ENCODE peak calls at places on chromosome 2, in seven cellular contexts. R is cardiac muscle cell, Z is GM12878, S is PC-3, X is left ventricle myocardium inferior, Y is body of pancreas, N is fibroblast of lung. C is an unnamed sample. For H3K27me3 and H3K4me1, the result is how much of the 10 kb centered on the place peaks cover.

GRCh38 chr2:190649798-190650390 is 1.0 kb downstream of the NAB1 start:
- DNase-seq in R (peak), N (peak), S (peak), X (no peak), Z (no peak), Y (no peak), C (no peak)

GRCh38 chr2:187299122-187299906 is 148.7 kb downstream of the CALCRL start:
- DNase-seq in S (peak), X (no peak), Z (no peak), N (peak), Y (no peak), R (peak), C (no peak)

GRCh38 chr2:127906206-127906926 is 20.6 kb upstream of the AMMECR1L start:
- DNase-seq in X (no peak), Z (no peak), R (no peak), Y (no peak), S (no peak), N (no peak), C (no peak)

GRCh38 chr2:109736177-109736827 is 57.8 kb upstream of the RGPD5 start:
- DNase-seq in S (peak), R (peak), X (no peak), N (peak), Y (peak), Z (no peak), C (peak)

GRCh38 chr2:238846503-238847431 is 1.1 kb upstream of the TWIST2 start:
- DNase-seq in X (no peak), N (peak), Z (no peak), S (no peak), Y (no peak), R (peak), C (peak)

GRCh38 chr2:217943379-217944321 is 59.1 kb downstream of the TNS1 start:
- DNase-seq in X (peak), S (no peak), N (peak), Y (peak), R (peak), Z (no peak), C (peak)

GRCh38 chr2:230658877-230659652 is 53.6 kb upstream of the CAB39 start:
- DNase-seq in Z (peak), S (no peak), X (no peak), R (no peak), Y (no peak), N (no peak), C (no peak)

GRCh38 chr2:157443795-157444642 is at the start of gene CYTIP:
- DNase-seq in Y (peak), R (peak), X (no peak), N (no peak), Z (peak), S (no peak), C (peak)

GRCh38 chr2:173991857-173992588 is 26.9 kb upstream of the SP3 start:
- DNase-seq in Z (no peak), S (peak), N (peak), R (peak), X (peak), Y (peak), C (no peak)

GRCh38 chr2:79750321-79750720 is 237.5 kb downstream of the CTNNA2 start:
- DNase-seq in N (no peak), Z (no peak), S (no peak), X (no peak), Y (no peak), R (no peak), C (no peak)

GRCh38 chr2:48902521-48902920 is 147.0 kb upstream of the LHCGR start:
- DNase-seq in S (no peak), X (no peak), Y (no peak), Z (no peak), N (no peak), R (no peak), C (no peak)

DNA sequence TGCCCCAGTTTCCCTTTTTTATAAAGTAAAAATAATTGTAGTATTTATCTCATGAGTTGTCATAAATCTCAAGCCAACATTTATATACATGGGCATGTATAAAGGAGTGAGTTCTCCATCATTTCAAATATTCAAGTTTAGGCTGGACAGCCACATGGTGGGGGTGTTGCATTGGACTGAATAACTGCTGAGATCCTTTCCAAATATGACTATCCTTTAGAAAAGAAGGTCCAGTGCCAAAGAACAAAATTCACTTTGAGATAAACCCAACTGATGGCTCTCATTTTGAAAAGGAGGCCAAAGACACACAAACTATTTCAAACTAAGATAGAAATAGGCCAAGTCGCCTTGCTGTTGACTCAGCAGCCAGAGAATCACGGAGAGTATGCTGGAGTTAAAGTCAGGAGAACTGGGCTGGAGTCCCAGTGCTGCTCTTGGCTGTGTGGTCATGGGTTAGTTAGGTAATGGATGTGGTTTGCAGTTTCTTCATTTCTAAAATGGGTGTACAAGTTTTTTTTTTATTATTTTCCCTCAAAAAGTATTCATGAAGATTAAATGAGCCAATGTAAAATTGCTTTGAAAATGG is 204.4 kb upstream of the LRATD1 start:
- DNase-seq in X (no peak), Z (no peak), S (peak), N (peak), Y (no peak), R (no peak), C (no peak)
- TF ChIP-seq CTCF in X (peak), Z (peak), S (peak), N (peak), Y (peak), R (no peak), C (no peak)

GRCh38 chr2:121858406-121858805 is 103.0 kb downstream of the TSN start:
- DNase-seq in R (no peak), S (peak), X (no peak), N (peak), Z (no peak), Y (no peak), C (no peak)

GRCh38 chr2:121855456-121855985 is 100.1 kb downstream of the TSN start:
- DNase-seq in S (no peak), R (peak), N (no peak), Y (no peak), Z (no peak), X (no peak), C (no peak)

GRCh38 chr2:121858847-121859246 is 103.4 kb downstream of the TSN start:
- DNase-seq in Z (no peak), X (no peak), S (no peak), Y (no peak), N (no peak), R (no peak), C (no peak)

GRCh38 chr2:121860033-121860810 is 104.8 kb downstream of the TSN start:
- DNase-seq in R (no peak), Z (no peak), N (peak), X (no peak), Y (no peak), S (peak), C (no peak)

DNA sequence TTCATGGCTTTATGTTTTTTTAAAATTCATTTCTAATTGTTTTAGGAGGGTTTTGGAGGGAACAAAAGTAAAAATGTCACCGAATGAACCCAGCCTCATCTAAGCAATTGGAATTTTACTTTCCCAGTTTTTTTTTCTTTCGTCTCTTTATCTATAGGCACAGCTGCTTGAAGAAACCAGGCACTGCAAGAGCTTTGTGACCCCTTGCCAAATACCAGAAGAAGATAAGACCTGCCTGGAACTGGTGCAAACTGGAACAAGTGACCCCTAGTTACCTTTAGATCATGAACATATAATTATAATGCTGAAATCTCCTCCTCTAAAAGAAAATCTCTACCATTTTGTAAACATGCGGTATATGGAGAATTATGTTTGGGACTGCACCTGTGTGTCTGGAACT is 100.9 kb downstream of the TSN start:
- DNase-seq in Y (peak), N (no peak), Z (no peak), X (no peak), R (peak), S (no peak), C (no peak)
- H3K27me3 ChIP-seq in Y (under half), N (under half), Z (under half), X (under half), R (under half), S (under half), C (under half)

GRCh38 chr2:235695602-235695895 is 201.7 kb downstream of the AGAP1 start:
- DNase-seq in Z (no peak), S (no peak), X (no peak), R (no peak), Y (no peak), N (no peak), C (no peak)
- H3K4me1 ChIP-seq in Z (under half), S (under half), X (under half), R (under half), Y (under half), N (under half), C (under half)

DNA sequence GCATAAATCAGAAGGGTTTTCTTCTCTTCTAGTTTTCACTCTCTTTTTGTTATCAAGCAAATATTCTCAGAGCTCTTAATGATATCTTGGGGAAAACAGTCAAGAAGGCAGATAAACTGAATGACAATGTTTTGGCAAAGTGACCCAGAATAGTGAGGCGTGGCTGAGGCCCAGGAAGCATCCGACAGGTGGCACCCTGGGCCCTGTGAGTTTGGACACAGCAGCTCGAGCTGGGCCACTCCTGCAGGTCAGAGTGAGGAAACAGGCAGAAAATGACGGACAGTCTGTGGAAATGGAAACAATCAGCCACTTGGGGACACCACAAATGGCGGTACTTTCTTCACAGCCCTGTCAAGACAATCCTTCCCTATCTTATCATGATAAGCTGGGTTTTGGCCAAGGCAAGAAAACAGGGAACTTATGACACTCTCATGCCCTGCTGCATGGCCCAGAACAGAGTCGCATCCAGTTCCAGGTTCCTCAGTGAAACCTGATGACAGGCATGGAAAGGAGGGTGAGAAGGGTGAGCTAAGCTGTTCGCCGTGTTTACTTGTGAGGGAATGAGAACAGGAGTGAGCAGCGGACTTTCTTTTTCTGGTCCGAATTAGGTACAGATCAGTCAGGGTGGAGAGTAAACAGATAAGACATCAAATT is 32.1 kb downstream of the MRPL44 start:
- DNase-seq in R (no peak), N (no peak), S (peak), X (no peak), Y (peak), Z (no peak), C (no peak)
- TF ChIP-seq CTCF in R (no peak), N (no peak), S (peak), X (no peak), Y (peak), Z (peak), C (no peak)

GRCh38 chr2:10252202-10252601 is 50.5 kb upstream of the HPCAL1 start:
- DNase-seq in N (no peak), Y (no peak), R (no peak), Z (no peak), X (no peak), S (no peak), C (peak)

GRCh38 chr2:10254373-10255188 is 48.1 kb upstream of the HPCAL1 start:
- DNase-seq in Z (no peak), X (peak), R (no peak), S (peak), N (peak), Y (no peak), C (peak)

GRCh38 chr2:10252651-10253050 is 50.1 kb upstream of the HPCAL1 start:
- DNase-seq in R (no peak), S (no peak), Z (no peak), X (no peak), N (no peak), Y (no peak), C (peak)

GRCh38 chr2:10255189-10256030 is 47.3 kb upstream of the HPCAL1 start:
- DNase-seq in R (no peak), S (no peak), X (peak), Z (no peak), N (no peak), Y (no peak), C (peak)

DNA sequence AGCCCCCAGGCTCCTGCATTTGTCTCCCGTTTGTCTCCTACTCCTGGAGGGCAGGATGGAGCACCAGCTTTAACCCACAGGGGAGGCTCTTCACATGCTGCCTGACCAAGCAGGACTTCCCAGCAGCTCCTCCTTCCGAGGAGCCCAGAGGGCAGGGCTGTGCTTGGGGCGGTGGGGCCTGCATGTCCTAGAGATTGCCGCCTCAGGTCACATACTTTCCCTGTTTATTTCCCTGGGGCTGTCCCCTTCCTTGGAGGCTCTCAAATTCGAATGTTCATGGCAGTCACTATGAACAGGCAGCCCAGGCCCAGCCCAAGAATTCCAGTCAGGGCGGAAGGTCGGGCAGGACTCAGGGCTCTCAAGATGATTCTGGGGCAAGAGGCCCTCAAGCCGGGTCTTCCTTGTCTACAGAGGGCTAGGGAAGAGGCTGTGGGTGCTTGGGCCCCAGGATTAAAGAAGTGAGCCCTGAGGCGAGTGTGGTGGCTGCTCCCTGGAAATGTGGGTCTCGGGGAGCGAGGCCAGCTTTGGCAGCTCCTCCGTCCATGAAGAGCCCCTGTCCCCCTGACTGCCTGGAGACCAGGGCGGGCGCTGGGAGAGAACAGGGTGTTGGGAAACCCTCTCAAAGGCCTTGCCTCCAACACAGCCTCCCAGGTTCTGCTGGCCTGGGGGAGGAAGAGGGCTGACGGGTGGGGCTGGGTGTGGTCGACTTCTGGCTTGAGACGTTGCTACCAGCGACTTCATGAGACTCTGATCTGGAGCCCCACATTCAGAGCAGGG is 48.9 kb upstream of the HPCAL1 start:
- DNase-seq in Z (no peak), S (no peak), Y (no peak), R (no peak), X (peak), N (no peak), C (peak)
- H3K27me3 ChIP-seq in Z (under half), S (under half), Y (under half), R (under half), X (under half), N (under half), C (under half)

DNA sequence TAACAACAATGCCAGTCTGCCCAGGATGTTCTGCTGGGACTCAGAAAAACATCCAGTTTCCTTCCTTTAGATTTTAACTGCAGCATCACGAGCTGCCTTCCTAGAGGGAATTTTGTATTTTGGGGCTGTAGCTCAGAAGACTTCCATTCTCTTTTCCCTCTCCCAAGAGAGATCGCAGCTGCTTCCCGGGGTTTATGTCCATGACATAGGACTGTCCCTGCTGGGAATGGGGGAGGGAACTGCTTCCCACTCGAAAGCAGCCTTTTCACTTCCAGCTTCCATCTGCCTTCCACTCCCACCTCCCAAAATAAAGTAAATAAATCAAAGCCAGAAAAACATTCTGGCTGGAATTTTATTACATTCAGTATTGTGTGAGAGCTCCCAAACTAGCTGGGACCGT is 52.4 kb downstream of the LIMS1 start:
- DNase-seq in Z (no peak), X (no peak), R (no peak), Y (no peak), N (no peak), S (no peak), C (no peak)
- H3K4me1 ChIP-seq in Z (under half), X (half or more), R (under half), Y (under half), N (under half), S (under half), C (half or more)

GRCh38 chr2:206230060-206230890 is 44.2 kb upstream of the ZDBF2 start:
- DNase-seq in X (no peak), Z (no peak), R (peak), Y (no peak), S (no peak), N (peak), C (no peak)
- TF ChIP-seq CTCF in X (no peak), Z (no peak), R (peak), Y (no peak), S (no peak), N (no peak), C (no peak)

DNA sequence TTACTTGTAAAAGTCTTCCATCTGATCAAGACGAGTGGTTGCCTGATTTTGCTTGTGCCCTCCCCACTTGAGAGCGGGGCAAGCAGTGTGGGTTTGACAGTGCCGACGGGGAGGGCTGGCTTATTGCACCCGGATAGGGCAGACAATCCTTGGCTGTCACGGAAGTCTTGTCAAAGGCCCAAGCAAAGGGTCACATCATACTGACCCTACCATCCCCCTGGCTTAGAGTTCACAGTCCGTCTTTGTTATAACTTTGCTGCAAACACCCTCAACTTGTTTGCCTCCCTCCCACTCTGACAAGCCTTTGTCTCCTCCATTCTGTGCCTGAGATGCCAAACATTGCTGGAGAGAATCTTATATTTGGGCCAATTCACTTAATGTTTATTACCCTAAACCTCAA is 165.9 kb upstream of the MSH6 start:
- DNase-seq in R (no peak), X (no peak), Z (no peak), Y (no peak), N (no peak), S (no peak), C (no peak)
- H3K27me3 ChIP-seq in R (under half), X (under half), Z (under half), Y (under half), N (under half), S (under half), C (under half)

C was measured in lower lobe of right lung.